ENCODE peak calls at places on chromosomes 16 and 17, in ten cellular contexts. G, N, Z, V, K, L, J, Q, D and R are unnamed samples.

GRCh38 chr16:12159028-12159427 is 182.5 kb downstream of the SNX29 start:
- DNase-seq in G (no peak), N (no peak), Z (peak; percentile 3), V (no peak), K (no peak), L (no peak), J (peak; percentile 15), Q (no peak), D (no peak), R (no peak)

GRCh38 chr17:8283356-8283755 is 5.1 kb upstream of the RANGRF start:
- DNase-seq in G (no peak), N (no peak), Z (no peak), V (no peak), K (no peak), L (no peak), J (no peak), Q (no peak), D (no peak), R (no peak)

GRCh38 chr17:66422181-66422580 is 119.8 kb downstream of the PRKCA start:
- DNase-seq in G (peak; percentile 85), N (no peak), Z (no peak), V (no peak), K (no peak), L (no peak), J (peak; percentile 72), Q (no peak), D (peak; percentile 88), R (no peak)

GRCh38 chr17:55911186-55911585 is 160.3 kb downstream of the PCTP start:
- DNase-seq in G (no peak), N (no peak), Z (no peak), V (no peak), K (no peak), L (no peak), J (no peak), Q (no peak), D (no peak), R (no peak)

GRCh38 chr17:82860606-82861392 is 21.0 kb upstream of the ZNF750 start:
- DNase-seq in G (no peak), N (no peak), Z (no peak), V (no peak), K (peak; percentile 13), L (no peak), J (no peak), Q (no peak), D (no peak), R (no peak)

GRCh38 chr17:28711723-28712036 is at the start of gene PROCA1:
- DNase-seq in G (no peak), N (no peak), Z (no peak), V (no peak), K (no peak), L (no peak), J (no peak), Q (no peak), D (no peak), R (no peak)

GRCh38 chr17:62093188-62094155 is 28.4 kb upstream of the MED13 start:
- DNase-seq in G (peak; percentile 95), N (peak; percentile 58), Z (no peak), V (no peak), K (no peak), L (peak; percentile 60), J (peak; percentile 98), Q (peak; percentile 9), D (peak; percentile 85), R (peak; percentile 36)

GRCh38 chr17:33712120-33712519 is 419.0 kb upstream of the ASIC2 start:
- DNase-seq in G (no peak), N (no peak), Z (no peak), V (no peak), K (no peak), L (no peak), J (no peak), Q (no peak), D (no peak), R (no peak)

GRCh38 chr17:49935526-49936210 is 33.3 kb upstream of the DLX4 start:
- DNase-seq in G (no peak), N (no peak), Z (no peak), V (no peak), K (no peak), L (no peak), J (no peak), Q (no peak), D (no peak), R (no peak)

GRCh38 chr17:69814031-69814430 is 261.0 kb upstream of the KCNJ16 start:
- DNase-seq in G (no peak), N (no peak), Z (no peak), V (no peak), K (no peak), L (no peak), J (no peak), Q (no peak), D (no peak), R (no peak)